ENCODE peak calls at places on chromosomes 7 and 10, in nine cellular contexts. One of them, this sample, is unnamed.

GRCh38 chr10:109898666-109899577 is 24.4 kb downstream of the XPNPEP1 start:
- DNase-seq in lower lobe of right lung: no peak
- DNase-seq in epithelial cell of proximal tubule: peak; percentile 66
- DNase-seq in foreskin fibroblast: peak; percentile 57
- DNase-seq in osteocyte: no peak
- DNase-seq in cardiac muscle cell: no peak
- DNase-seq in mammary epithelial cell: no peak
- DNase-seq in kidney: peak; percentile 83
- DNase-seq in DND-41: no peak
- DNase-seq in this sample: no peak

GRCh38 chr7:1021366-1021765 is 23.0 kb upstream of the GPR146 start:
- DNase-seq in cardiac muscle cell: no peak
- DNase-seq in kidney: peak; percentile 65
- DNase-seq in epithelial cell of proximal tubule: no peak
- DNase-seq in foreskin fibroblast: no peak
- DNase-seq in osteocyte: no peak
- DNase-seq in lower lobe of right lung: no peak
- DNase-seq in DND-41: no peak
- DNase-seq in mammary epithelial cell: no peak
- DNase-seq in this sample: no peak

GRCh38 chr10:78829570-78829969 is 239.2 kb upstream of the ZMIZ1 start:
- DNase-seq in kidney: no peak
- DNase-seq in osteocyte: no peak
- DNase-seq in cardiac muscle cell: no peak
- DNase-seq in epithelial cell of proximal tubule: no peak
- DNase-seq in mammary epithelial cell: no peak
- DNase-seq in DND-41: no peak
- DNase-seq in lower lobe of right lung: no peak
- DNase-seq in foreskin fibroblast: peak; percentile 23
- DNase-seq in this sample: no peak

GRCh38 chr10:3895045-3895609 is 110.1 kb upstream of the KLF6 start:
- DNase-seq in epithelial cell of proximal tubule: no peak
- DNase-seq in osteocyte: no peak
- DNase-seq in lower lobe of right lung: no peak
- DNase-seq in mammary epithelial cell: peak; percentile 80
- DNase-seq in cardiac muscle cell: no peak
- DNase-seq in kidney: no peak
- DNase-seq in foreskin fibroblast: no peak
- DNase-seq in DND-41: no peak
- DNase-seq in this sample: no peak

GRCh38 chr10:96289218-96289910 is 14.9 kb upstream of the DNTT start:
- DNase-seq in lower lobe of right lung: no peak
- DNase-seq in mammary epithelial cell: no peak
- DNase-seq in osteocyte: no peak
- DNase-seq in DND-41: no peak
- DNase-seq in epithelial cell of proximal tubule: no peak
- DNase-seq in kidney: no peak
- DNase-seq in cardiac muscle cell: no peak
- DNase-seq in foreskin fibroblast: no peak
- DNase-seq in this sample: no peak

GRCh38 chr10:12500406-12501303 is 151.3 kb downstream of the CAMK1D start:
- DNase-seq in lower lobe of right lung: no peak
- DNase-seq in cardiac muscle cell: peak; percentile 58
- DNase-seq in foreskin fibroblast: no peak
- DNase-seq in DND-41: no peak
- DNase-seq in mammary epithelial cell: no peak
- DNase-seq in kidney: peak; percentile 27
- DNase-seq in epithelial cell of proximal tubule: no peak
- DNase-seq in osteocyte: peak; percentile 36
- DNase-seq in this sample: no peak

GRCh38 chr7:148135106-148135505 is 455.5 kb upstream of the C7orf33 start:
- DNase-seq in DND-41: no peak
- DNase-seq in mammary epithelial cell: no peak
- DNase-seq in osteocyte: no peak
- DNase-seq in foreskin fibroblast: no peak
- DNase-seq in cardiac muscle cell: no peak
- DNase-seq in lower lobe of right lung: no peak
- DNase-seq in epithelial cell of proximal tubule: no peak
- DNase-seq in kidney: no peak
- DNase-seq in this sample: no peak

GRCh38 chr7:128003179-128003578 is 28.1 kb downstream of the LRRC4 start:
- DNase-seq in mammary epithelial cell: no peak
- DNase-seq in lower lobe of right lung: no peak
- DNase-seq in foreskin fibroblast: no peak
- DNase-seq in DND-41: no peak
- DNase-seq in cardiac muscle cell: no peak
- DNase-seq in epithelial cell of proximal tubule: no peak
- DNase-seq in kidney: no peak
- DNase-seq in osteocyte: no peak
- DNase-seq in this sample: no peak

GRCh38 chr10:128629111-128630096 is 503.2 kb upstream of the MKI67 start:
- DNase-seq in DND-41: no peak
- DNase-seq in osteocyte: no peak
- DNase-seq in foreskin fibroblast: no peak
- DNase-seq in mammary epithelial cell: peak; percentile 98
- DNase-seq in kidney: no peak
- DNase-seq in epithelial cell of proximal tubule: no peak
- DNase-seq in lower lobe of right lung: no peak
- DNase-seq in cardiac muscle cell: no peak
- DNase-seq in this sample: no peak

GRCh38 chr7:805261-805660 is 27.0 kb upstream of the SUN1 start:
- DNase-seq in mammary epithelial cell: no peak
- DNase-seq in foreskin fibroblast: no peak
- DNase-seq in lower lobe of right lung: no peak
- DNase-seq in kidney: peak; percentile 90
- DNase-seq in DND-41: no peak
- DNase-seq in epithelial cell of proximal tubule: no peak
- DNase-seq in osteocyte: no peak
- DNase-seq in cardiac muscle cell: no peak
- DNase-seq in this sample: no peak

GRCh38 chr7:101066141-101066857 is 19.0 kb upstream of the TRIM56 start:
- DNase-seq in osteocyte: no peak
- DNase-seq in foreskin fibroblast: no peak
- DNase-seq in DND-41: no peak
- DNase-seq in epithelial cell of proximal tubule: no peak
- DNase-seq in cardiac muscle cell: no peak
- DNase-seq in kidney: peak; percentile 30
- DNase-seq in lower lobe of right lung: peak; percentile 20
- DNase-seq in mammary epithelial cell: peak; percentile 75
- DNase-seq in this sample: no peak

GRCh38 chr10:69866688-69867461 is 65.2 kb downstream of the COL13A1 start:
- DNase-seq in osteocyte: no peak
- DNase-seq in mammary epithelial cell: peak; percentile 78
- DNase-seq in cardiac muscle cell: peak; percentile 87
- DNase-seq in lower lobe of right lung: no peak
- DNase-seq in foreskin fibroblast: peak; percentile 91
- DNase-seq in DND-41: no peak
- DNase-seq in epithelial cell of proximal tubule: no peak
- DNase-seq in kidney: peak; percentile 71
- DNase-seq in this sample: no peak

GRCh38 chr10:84944187-84944586 is 615.8 kb downstream of the CCSER2 start:
- DNase-seq in foreskin fibroblast: no peak
- DNase-seq in cardiac muscle cell: no peak
- DNase-seq in osteocyte: no peak
- DNase-seq in kidney: no peak
- DNase-seq in mammary epithelial cell: no peak
- DNase-seq in DND-41: peak; percentile 9
- DNase-seq in lower lobe of right lung: no peak
- DNase-seq in epithelial cell of proximal tubule: no peak
- DNase-seq in this sample: no peak

GRCh38 chr10:97297556-97298222 is 5.3 kb upstream of the ARHGAP19 start:
- DNase-seq in epithelial cell of proximal tubule: no peak
- DNase-seq in DND-41: no peak
- DNase-seq in kidney: no peak
- DNase-seq in cardiac muscle cell: peak; percentile 50
- DNase-seq in foreskin fibroblast: no peak
- DNase-seq in mammary epithelial cell: no peak
- DNase-seq in lower lobe of right lung: no peak
- DNase-seq in osteocyte: no peak
- DNase-seq in this sample: no peak

GRCh38 chr10:14032406-14032998 is 298.2 kb downstream of the FRMD4A start:
- DNase-seq in cardiac muscle cell: peak; percentile 39
- DNase-seq in osteocyte: no peak
- DNase-seq in kidney: no peak
- DNase-seq in foreskin fibroblast: no peak
- DNase-seq in epithelial cell of proximal tubule: no peak
- DNase-seq in DND-41: peak; percentile 22
- DNase-seq in mammary epithelial cell: no peak
- DNase-seq in lower lobe of right lung: peak; percentile 52
- DNase-seq in this sample: peak; percentile 65

GRCh38 chr10:58952747-58953466 is 223.5 kb upstream of the PHYHIPL start:
- DNase-seq in foreskin fibroblast: no peak
- DNase-seq in epithelial cell of proximal tubule: no peak
- DNase-seq in mammary epithelial cell: peak; percentile 35
- DNase-seq in lower lobe of right lung: no peak
- DNase-seq in cardiac muscle cell: peak; percentile 55
- DNase-seq in osteocyte: no peak
- DNase-seq in DND-41: peak; percentile 30
- DNase-seq in kidney: no peak
- DNase-seq in this sample: peak; percentile 12

GRCh38 chr10:120644549-120645410 is 187.8 kb downstream of the PLPP4 start:
- DNase-seq in DND-41: no peak
- DNase-seq in foreskin fibroblast: no peak
- DNase-seq in kidney: no peak
- DNase-seq in lower lobe of right lung: no peak
- DNase-seq in mammary epithelial cell: no peak
- DNase-seq in epithelial cell of proximal tubule: no peak
- DNase-seq in osteocyte: no peak
- DNase-seq in cardiac muscle cell: no peak
- DNase-seq in this sample: no peak

GRCh38 chr10:31887850-31888249 is 40.8 kb downstream of the ARHGAP12 start:
- DNase-seq in foreskin fibroblast: no peak
- DNase-seq in mammary epithelial cell: no peak
- DNase-seq in kidney: no peak
- DNase-seq in DND-41: no peak
- DNase-seq in lower lobe of right lung: no peak
- DNase-seq in epithelial cell of proximal tubule: no peak
- DNase-seq in cardiac muscle cell: no peak
- DNase-seq in osteocyte: no peak
- DNase-seq in this sample: no peak

DNA sequence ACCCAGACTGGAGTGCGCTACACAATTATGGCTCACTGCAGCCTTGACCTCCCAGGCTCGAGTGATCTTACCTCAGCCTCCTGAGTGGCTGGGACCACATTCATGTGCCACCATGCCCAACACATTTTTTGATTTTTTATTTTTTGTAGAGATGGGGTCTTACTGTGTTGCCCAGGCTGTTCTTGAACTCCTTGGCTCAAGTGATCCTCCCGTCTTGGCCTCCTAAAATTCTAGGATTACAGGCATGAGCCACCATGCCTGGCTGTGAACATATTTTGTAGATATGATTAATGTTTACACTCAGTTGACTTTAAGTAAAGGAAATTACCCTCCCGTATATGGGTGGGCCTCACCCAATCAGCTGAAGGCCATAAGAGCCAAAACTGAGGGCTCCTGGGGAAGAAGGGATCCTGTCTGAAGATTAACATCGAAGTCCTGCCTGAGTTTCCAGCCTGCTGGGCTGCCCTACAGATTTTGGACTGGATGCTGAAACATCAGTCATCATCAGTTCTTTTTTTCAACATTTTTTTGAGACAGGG is 127.1 kb downstream of the ACTR3B start:
- DNase-seq in cardiac muscle cell: no peak
- DNase-seq in kidney: peak; percentile 15
- DNase-seq in mammary epithelial cell: no peak
- DNase-seq in DND-41: no peak
- DNase-seq in lower lobe of right lung: no peak
- DNase-seq in osteocyte: no peak
- DNase-seq in epithelial cell of proximal tubule: no peak
- DNase-seq in foreskin fibroblast: no peak
- DNase-seq in this sample: no peak
- TF ChIP-seq CTCF in cardiac muscle cell: no peak
- TF ChIP-seq CTCF in kidney: no peak
- TF ChIP-seq CTCF in mammary epithelial cell: no peak
- TF ChIP-seq CTCF in DND-41: no peak
- TF ChIP-seq CTCF in lower lobe of right lung: no peak
- TF ChIP-seq CTCF in osteocyte: no peak
- TF ChIP-seq CTCF in epithelial cell of proximal tubule: no peak
- TF ChIP-seq CTCF in foreskin fibroblast: no peak
- TF ChIP-seq CTCF in this sample: no peak

GRCh38 chr7:93442478-93443224 is 131.9 kb downstream of the CALCR start:
- DNase-seq in kidney: no peak
- DNase-seq in cardiac muscle cell: peak; percentile 48
- DNase-seq in mammary epithelial cell: peak; percentile 19
- DNase-seq in foreskin fibroblast: peak; percentile 5
- DNase-seq in osteocyte: no peak
- DNase-seq in lower lobe of right lung: no peak
- DNase-seq in epithelial cell of proximal tubule: no peak
- DNase-seq in DND-41: peak; percentile 39
- DNase-seq in this sample: peak; percentile 54
- TF ChIP-seq CTCF in kidney: peak; percentile 28
- TF ChIP-seq CTCF in cardiac muscle cell: peak; percentile 72
- TF ChIP-seq CTCF in mammary epithelial cell: peak; percentile 82
- TF ChIP-seq CTCF in foreskin fibroblast: peak; percentile 77
- TF ChIP-seq CTCF in osteocyte: peak; percentile 54
- TF ChIP-seq CTCF in lower lobe of right lung: peak; percentile 64
- TF ChIP-seq CTCF in epithelial cell of proximal tubule: peak; percentile 84
- TF ChIP-seq CTCF in DND-41: peak; percentile 75
- TF ChIP-seq CTCF in this sample: peak; percentile 69

DNA sequence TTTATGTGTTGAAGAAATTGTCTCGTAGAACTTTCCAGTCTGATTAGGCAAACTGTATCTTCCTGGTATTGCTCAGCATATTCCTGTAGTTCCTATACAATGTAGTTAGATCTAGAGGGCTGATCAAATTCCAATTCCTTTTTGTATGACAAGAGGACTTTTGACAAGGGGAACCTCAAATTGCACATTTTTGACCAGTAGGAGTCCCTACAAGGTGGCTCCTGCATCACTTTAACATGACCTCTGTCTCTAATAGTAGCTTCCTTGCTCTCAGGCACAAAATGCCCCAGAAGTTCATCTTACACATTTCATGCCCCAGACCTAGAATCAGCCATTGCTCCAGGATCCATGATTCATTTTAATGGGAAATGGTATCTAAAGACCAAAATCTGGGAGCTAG is 18.7 kb downstream of the HERPUD2 start:
- DNase-seq in epithelial cell of proximal tubule: no peak
- DNase-seq in mammary epithelial cell: no peak
- DNase-seq in osteocyte: no peak
- DNase-seq in lower lobe of right lung: no peak
- DNase-seq in foreskin fibroblast: no peak
- DNase-seq in DND-41: no peak
- DNase-seq in kidney: no peak
- DNase-seq in cardiac muscle cell: no peak
- DNase-seq in this sample: no peak
- TF ChIP-seq CTCF in epithelial cell of proximal tubule: peak; percentile 5
- TF ChIP-seq CTCF in mammary epithelial cell: no peak
- TF ChIP-seq CTCF in osteocyte: no peak
- TF ChIP-seq CTCF in lower lobe of right lung: no peak
- TF ChIP-seq CTCF in foreskin fibroblast: no peak
- TF ChIP-seq CTCF in DND-41: no peak
- TF ChIP-seq CTCF in kidney: no peak
- TF ChIP-seq CTCF in cardiac muscle cell: no peak
- TF ChIP-seq CTCF in this sample: no peak

DNA sequence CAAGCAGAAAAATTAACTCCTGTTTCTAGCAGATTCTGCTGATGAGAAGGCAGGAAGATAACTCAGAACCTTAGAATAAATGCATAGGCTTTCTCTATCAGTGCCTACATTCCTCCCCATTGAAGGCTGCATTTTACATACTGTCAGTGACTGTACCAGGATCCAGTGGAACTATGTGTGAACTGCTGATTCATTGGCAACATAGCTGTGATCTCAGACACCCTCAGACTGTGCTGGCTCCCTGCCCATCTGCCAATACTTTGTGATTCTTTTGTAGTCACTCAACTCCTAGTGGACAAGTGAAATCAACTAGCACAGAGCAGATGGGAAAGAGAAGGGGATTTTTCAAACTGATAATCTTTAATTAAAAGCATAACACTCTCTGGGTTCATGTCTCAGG is 375.8 kb downstream of the MDFIC start:
- DNase-seq in mammary epithelial cell: peak; percentile 75
- DNase-seq in cardiac muscle cell: no peak
- DNase-seq in DND-41: no peak
- DNase-seq in epithelial cell of proximal tubule: peak; percentile 82
- DNase-seq in osteocyte: no peak
- DNase-seq in lower lobe of right lung: no peak
- DNase-seq in kidney: peak; percentile 47
- DNase-seq in foreskin fibroblast: peak; percentile 60
- DNase-seq in this sample: no peak
- TF ChIP-seq CTCF in mammary epithelial cell: no peak
- TF ChIP-seq CTCF in cardiac muscle cell: no peak
- TF ChIP-seq CTCF in DND-41: no peak
- TF ChIP-seq CTCF in epithelial cell of proximal tubule: peak; percentile 38
- TF ChIP-seq CTCF in osteocyte: no peak
- TF ChIP-seq CTCF in lower lobe of right lung: no peak
- TF ChIP-seq CTCF in kidney: no peak
- TF ChIP-seq CTCF in foreskin fibroblast: no peak
- TF ChIP-seq CTCF in this sample: no peak